ENCODE peak calls at places on chromosomes 6 and 20, in five cellular contexts. D is cerebellar nuclear complex; I is naive thymus-derived CD8-positive, alpha-beta T cell; X is GM13977; Q is NCI-H1092 treated with DMSO at 0.1 percent for 48 hours. W is an unnamed sample.
A peak's percentile ranks its signal among the peaks of the same experiment; 100 is the strongest.

GRCh38 chr6:167666571-167667203 is 160.0 kb upstream of the AFDN start:
- DNase-seq in I (no peak), Q (no peak), D (no peak), X (no peak), W (no peak)

GRCh38 chr6:165920896-165921671 is 246.6 kb downstream of the TBXT start:
- DNase-seq in X (no peak), I (no peak), Q (no peak), D (no peak), W (no peak)

GRCh38 chr20:50844430-50845100 is 49.7 kb downstream of the BCAS4 start:
- DNase-seq in Q (no peak), I (no peak), D (no peak), X (peak; percentile 90), W (no peak)

GRCh38 chr6:40312213-40313015 is 274.8 kb downstream of the LRFN2 start:
- DNase-seq in I (no peak), D (peak; percentile 54), Q (no peak), X (no peak), W (no peak)

GRCh38 chr6:99790679-99791078 is 184.0 kb downstream of the PRDM13 start:
- DNase-seq in X (no peak), Q (peak; percentile 1), D (no peak), I (no peak), W (peak; percentile 33)

GRCh38 chr20:4512891-4513550 is 208.7 kb upstream of the PRND start:
- DNase-seq in X (no peak), Q (no peak), D (no peak), I (no peak), W (no peak)

GRCh38 chr6:63941747-63942470 is 306.3 kb downstream of the PHF3 start:
- DNase-seq in I (no peak), D (no peak), X (no peak), Q (no peak), W (no peak)

GRCh38 chr20:20709858-20710257 is 2.6 kb downstream of the RALGAPA2 start:
- DNase-seq in Q (no peak), D (no peak), X (no peak), I (no peak), W (no peak)

GRCh38 chr20:32612831-32613595 is 27.9 kb upstream of the NOL4L start:
- DNase-seq in D (no peak), X (no peak), I (no peak), Q (no peak), W (no peak)

GRCh38 chr6:36817864-36818263 is 21.4 kb downstream of the CPNE5 start:
- DNase-seq in I (no peak), Q (no peak), D (no peak), X (no peak), W (no peak)

GRCh38 chr20:2838170-2838797 is 2.2 kb downstream of the PCED1A start:
- DNase-seq in D (no peak), X (no peak), Q (no peak), I (no peak), W (no peak)

GRCh38 chr6:41615311-41615710 is 23.0 kb upstream of the MDFI start:
- DNase-seq in X (no peak), I (no peak), D (no peak), Q (no peak), W (no peak)

GRCh38 chr6:98827295-98828159 is 6.8 kb upstream of the POU3F2 start:
- DNase-seq in I (no peak), X (no peak), Q (no peak), D (no peak), W (no peak)

GRCh38 chr20:46573788-46574581 is 23.5 kb upstream of the OCSTAMP start:
- DNase-seq in D (no peak), I (no peak), Q (no peak), X (no peak), W (no peak)

W was measured in NCI-H1105 treated with DMSO at 0.1 percent for 48 hours.